ENCODE peak calls at places on chromosomes 4 and X, in nine cellular contexts. K is HL-60, C is A549, M is lung, Q is choroid plexus epithelial cell, P is natural killer cell, J is WTC11, R is endothelial cell, X is HepG2. N is an unnamed sample.

GRCh38 chrX:47179221-47179927 is 14.3 kb upstream of the UBA1 start:
- DNase-seq in K (no peak), R (no peak), X (no peak), M (no peak), Q (peak), J (no peak), C (no peak), P (no peak), N (no peak)

GRCh38 chr4:168643083-168643795 is 146.4 kb downstream of the PALLD start:
- DNase-seq in Q (peak), J (no peak), P (no peak), X (no peak), R (no peak), K (no peak), C (no peak), M (no peak), N (no peak)

GRCh38 chr4:83340692-83341343 is 6.2 kb upstream of the HPSE start:
- DNase-seq in P (no peak), Q (no peak), M (no peak), R (no peak), K (no peak), J (no peak), X (no peak), C (no peak), N (no peak)

GRCh38 chr4:167031534-167032156 is 202.6 kb downstream of the SPOCK3 start:
- DNase-seq in P (no peak), X (no peak), C (no peak), Q (peak), K (no peak), M (no peak), R (no peak), J (no peak), N (no peak)

GRCh38 chrX:19840899-19841648 is 46.3 kb downstream of the SH3KBP1 start:
- DNase-seq in C (no peak), Q (no peak), J (peak), M (no peak), P (peak), X (peak), R (no peak), K (peak), N (no peak)

GRCh38 chr4:14130551-14130950 is 503.0 kb upstream of the BOD1L1 start:
- DNase-seq in X (no peak), J (no peak), R (no peak), M (no peak), Q (peak), P (no peak), C (no peak), K (no peak), N (no peak)

GRCh38 chrX:31497086-31497485 is 425.2 kb upstream of the FTHL17 start:
- DNase-seq in M (no peak), Q (peak), K (no peak), J (no peak), X (no peak), P (no peak), C (no peak), R (no peak), N (no peak)

GRCh38 chr4:171117457-171117856 is 695.7 kb upstream of the GALNTL6 start:
- DNase-seq in P (no peak), R (no peak), J (no peak), C (no peak), K (no peak), X (no peak), M (no peak), Q (peak), N (no peak)

GRCh38 chr4:139528377-139529005 is 27.5 kb downstream of the SETD7 start:
- DNase-seq in M (peak), R (no peak), Q (peak), C (no peak), X (no peak), K (peak), P (peak), J (no peak), N (no peak)

GRCh38 chr4:7096264-7096663 is 28.4 kb upstream of the GRPEL1 start:
- DNase-seq in R (no peak), P (no peak), X (no peak), M (no peak), C (no peak), J (no peak), K (no peak), Q (no peak), N (no peak)

GRCh38 chrX:151901821-151902220 is 10.9 kb upstream of the MAGEA4 start:
- DNase-seq in R (no peak), P (no peak), M (no peak), K (no peak), Q (no peak), X (no peak), C (no peak), J (no peak), N (no peak)

GRCh38 chr4:143287571-143287923 is 49.1 kb upstream of the GAB1 start:
- DNase-seq in J (no peak), P (no peak), Q (no peak), K (no peak), C (no peak), X (no peak), M (no peak), R (no peak), N (no peak)

GRCh38 chrX:36950495-36951253 is 57.5 kb upstream of the FAM47C start:
- DNase-seq in J (peak), C (no peak), P (no peak), R (no peak), K (no peak), M (no peak), X (no peak), Q (no peak), N (no peak)

GRCh38 chrX:153794897-153795816 is 689 bp downstream of the SSR4 start:
- DNase-seq in K (no peak), J (no peak), M (no peak), X (no peak), C (peak), Q (no peak), R (no peak), P (peak), N (no peak)

GRCh38 chr4:87286970-87287369 is 35.7 kb downstream of the HSD17B13 start:
- DNase-seq in X (no peak), C (no peak), M (no peak), P (no peak), Q (no peak), K (no peak), R (no peak), J (no peak), N (no peak)

GRCh38 chrX:68234171-68234910 is 199.0 kb downstream of the OPHN1 start:
- DNase-seq in M (no peak), J (peak), X (no peak), C (no peak), P (no peak), R (no peak), K (no peak), Q (peak), N (no peak)

GRCh38 chr4:84529169-84529751 is 30.2 kb upstream of the NKX6-1 start:
- DNase-seq in R (no peak), J (no peak), K (no peak), P (no peak), C (peak), M (no peak), X (peak), Q (peak), N (no peak)

GRCh38 chrX:38896724-38897298 is 95.6 kb downstream of the MID1IP1 start:
- DNase-seq in X (no peak), P (no peak), K (no peak), C (no peak), J (no peak), Q (no peak), M (no peak), R (no peak), N (no peak)

GRCh38 chr4:86442881-86443280 is 83.0 kb upstream of the MAPK10 start:
- DNase-seq in K (no peak), C (no peak), M (no peak), Q (no peak), R (no peak), P (no peak), J (no peak), X (no peak), N (no peak)

GRCh38 chr4:17762705-17763104 is 18.7 kb downstream of the FAM184B start:
- DNase-seq in R (no peak), X (peak), M (no peak), K (no peak), P (no peak), Q (peak), J (no peak), C (peak), N (no peak)

GRCh38 chrX:113384628-113385027 is 544.0 kb upstream of the AMOT start:
- DNase-seq in K (no peak), Q (peak), J (no peak), M (no peak), P (no peak), R (no peak), C (no peak), X (no peak), N (no peak)

GRCh38 chrX:34868633-34869032 is 74.0 kb upstream of the FAM47B start:
- DNase-seq in M (no peak), R (no peak), Q (no peak), K (no peak), P (no peak), X (no peak), C (no peak), J (no peak), N (no peak)

GRCh38 chrX:57985951-57986350 is 75.7 kb upstream of the ZXDA start:
- DNase-seq in P (no peak), X (no peak), C (no peak), J (no peak), Q (no peak), R (no peak), M (no peak), K (no peak), N (no peak)

GRCh38 chr4:183960021-183960420 is 54.9 kb downstream of the STOX2 start:
- DNase-seq in C (peak), P (no peak), X (no peak), K (no peak), J (peak), R (peak), M (no peak), Q (peak), N (no peak)

GRCh38 chr4:52861879-52862604 is at the start of gene RASL11B:
- DNase-seq in J (peak), C (peak), Q (peak), M (peak), R (peak), K (peak), X (peak), P (peak), N (peak)

GRCh38 chrX:39773923-39774803 is 323.6 kb downstream of the BCOR start:
- DNase-seq in X (no peak), R (no peak), P (no peak), K (no peak), Q (peak), C (no peak), M (no peak), J (no peak), N (no peak)

GRCh38 chrX:103052625-103053024 is 11.3 kb downstream of the BEX1 start:
- DNase-seq in P (no peak), J (no peak), C (no peak), Q (no peak), M (no peak), X (peak), K (no peak), R (no peak), N (no peak)

GRCh38 chr4:169922632-169923276 is 103.4 kb downstream of the MFAP3L start:
- DNase-seq in R (no peak), K (no peak), J (no peak), X (no peak), M (no peak), P (no peak), Q (no peak), C (no peak), N (no peak)

GRCh38 chrX:114930227-114930626 is 87.2 kb downstream of the IL13RA2 start:
- DNase-seq in Q (no peak), X (no peak), C (no peak), J (no peak), R (no peak), K (no peak), M (no peak), P (no peak), N (no peak)

GRCh38 chrX:42567268-42567667 is 210.7 kb downstream of the PPP1R2C start:
- DNase-seq in C (no peak), Q (peak), P (no peak), X (no peak), M (no peak), R (no peak), J (no peak), K (no peak), N (no peak)

GRCh38 chr4:4269856-4270255 is 20.1 kb downstream of the LYAR start:
- DNase-seq in R (no peak), C (no peak), M (peak), P (peak), K (no peak), J (no peak), Q (peak), X (no peak), N (no peak)

GRCh38 chrX:146755214-146755613 is 54.4 kb upstream of the CXorf51B start:
- DNase-seq in M (no peak), R (no peak), C (no peak), Q (no peak), K (no peak), J (no peak), X (no peak), P (no peak), N (no peak)

GRCh38 chrX:136268051-136269048 is 17.1 kb upstream of the MAP7D3 start:
- DNase-seq in R (peak), C (peak), X (peak), P (no peak), K (peak), Q (peak), M (no peak), J (peak), N (no peak)

GRCh38 chr4:36269116-36269515 is 12.3 kb upstream of the DTHD1 start:
- DNase-seq in J (no peak), P (peak), C (no peak), X (no peak), K (no peak), Q (no peak), M (no peak), R (peak), N (no peak)

GRCh38 chr4:53476232-53477037 is 99.0 kb downstream of the FIP1L1 start:
- DNase-seq in J (no peak), K (no peak), Q (peak), P (no peak), X (no peak), C (peak), M (no peak), R (no peak), N (no peak)

GRCh38 chr4:82467442-82467841 is 37.1 kb downstream of the ENOPH1 start:
- DNase-seq in J (no peak), K (no peak), X (peak), C (no peak), Q (peak), P (no peak), R (no peak), M (no peak), N (no peak)

GRCh38 chr4:162061214-162061613 is 102.6 kb downstream of the FSTL5 start:
- DNase-seq in M (no peak), Q (peak), J (no peak), P (no peak), X (no peak), K (no peak), R (no peak), C (peak), N (no peak)

GRCh38 chrX:96770315-96770714 is 85.7 kb downstream of the DIAPH2 start:
- DNase-seq in K (no peak), J (no peak), M (no peak), R (no peak), Q (peak), X (peak), C (peak), P (no peak), N (no peak)
- TF ChIP-seq CTCF in K (no peak), J (no peak), M (no peak), R (peak), Q (peak), X (peak), C (peak), P (peak), N (no peak)

GRCh38 chr4:15848191-15848842 is 70.2 kb downstream of the CD38 start:
- DNase-seq in P (no peak), R (no peak), C (no peak), X (no peak), J (no peak), Q (peak), K (no peak), M (no peak), N (no peak)
- TF ChIP-seq CTCF in P (no peak), R (no peak), C (no peak), X (no peak), J (no peak), Q (peak), K (no peak), M (no peak), N (no peak)

GRCh38 chrX:7088968-7089615 is 58.4 kb upstream of the STS start:
- DNase-seq in J (peak), C (no peak), M (no peak), R (no peak), P (no peak), K (no peak), X (no peak), Q (no peak), N (no peak)
- TF ChIP-seq CTCF in J (no peak), C (no peak), M (no peak), R (no peak), P (no peak), K (no peak), X (peak), Q (peak), N (no peak)

GRCh38 chrX:71912156-71912555 is 1.5 kb downstream of the NHSL2 start:
- DNase-seq in K (no peak), C (no peak), P (no peak), X (no peak), R (no peak), J (no peak), Q (no peak), M (no peak), N (no peak)

GRCh38 chrX:71910526-71911022 is at the start of gene NHSL2:
- DNase-seq in K (no peak), M (no peak), X (no peak), R (peak), J (peak), P (no peak), Q (no peak), C (peak), N (no peak)

GRCh38 chrX:71909956-71910355 is 689 bp upstream of the NHSL2 start:
- DNase-seq in J (peak), X (no peak), R (peak), K (no peak), P (no peak), M (no peak), Q (peak), C (peak), N (no peak)

GRCh38 chrX:71911731-71912050 is 1.0 kb downstream of the NHSL2 start:
- DNase-seq in C (no peak), R (no peak), P (no peak), K (peak), M (no peak), J (no peak), X (no peak), Q (no peak), N (no peak)

DNA sequence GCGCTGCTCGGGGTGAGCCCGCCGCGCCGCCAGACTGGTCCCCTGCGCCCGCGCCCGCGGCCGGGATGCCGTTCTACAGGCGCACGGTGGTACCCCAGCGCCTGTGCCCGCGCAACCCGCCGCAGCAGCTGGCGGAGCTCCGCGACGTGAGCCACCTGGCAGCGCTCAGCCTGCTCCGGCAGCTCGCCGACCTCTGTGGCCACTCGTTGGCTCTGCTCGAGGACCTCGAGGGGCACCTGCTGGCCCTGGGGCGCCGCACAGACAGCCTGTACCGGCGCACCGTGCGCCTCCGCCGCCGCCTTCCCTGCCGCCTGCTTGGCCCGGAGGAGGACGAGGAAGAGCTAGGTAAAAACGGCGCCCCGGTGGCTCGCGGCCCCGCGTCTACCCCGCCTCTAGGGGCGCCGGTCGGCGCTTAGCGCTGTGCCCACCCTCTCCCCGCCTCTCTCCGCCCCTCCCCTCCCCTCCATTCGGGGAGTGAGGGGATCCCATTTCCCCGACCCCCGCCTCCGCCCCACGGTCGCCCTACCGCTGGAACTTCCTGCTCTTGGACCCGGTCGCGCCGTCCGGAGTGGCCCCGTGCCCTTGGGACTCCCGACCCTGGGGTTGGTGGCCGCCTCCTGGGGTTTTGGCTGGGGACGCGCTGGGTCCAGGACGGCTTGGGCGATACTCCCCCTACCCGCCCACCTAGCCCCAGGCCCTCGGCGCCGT is 532 bp downstream of the NHSL2 start:
- DNase-seq in P (peak), Q (no peak), X (no peak), J (peak), R (peak), M (no peak), K (no peak), C (peak), N (no peak)
- TF ChIP-seq CTCF in P (peak), Q (peak), X (no peak), J (no peak), R (peak), M (no peak), K (no peak), C (peak), N (no peak)

GRCh38 chr4:60757986-60758385 is 442.1 kb upstream of the ADGRL3 start:
- DNase-seq in K (no peak), Q (peak), M (no peak), R (no peak), C (no peak), X (no peak), J (no peak), P (no peak), N (no peak)

DNA sequence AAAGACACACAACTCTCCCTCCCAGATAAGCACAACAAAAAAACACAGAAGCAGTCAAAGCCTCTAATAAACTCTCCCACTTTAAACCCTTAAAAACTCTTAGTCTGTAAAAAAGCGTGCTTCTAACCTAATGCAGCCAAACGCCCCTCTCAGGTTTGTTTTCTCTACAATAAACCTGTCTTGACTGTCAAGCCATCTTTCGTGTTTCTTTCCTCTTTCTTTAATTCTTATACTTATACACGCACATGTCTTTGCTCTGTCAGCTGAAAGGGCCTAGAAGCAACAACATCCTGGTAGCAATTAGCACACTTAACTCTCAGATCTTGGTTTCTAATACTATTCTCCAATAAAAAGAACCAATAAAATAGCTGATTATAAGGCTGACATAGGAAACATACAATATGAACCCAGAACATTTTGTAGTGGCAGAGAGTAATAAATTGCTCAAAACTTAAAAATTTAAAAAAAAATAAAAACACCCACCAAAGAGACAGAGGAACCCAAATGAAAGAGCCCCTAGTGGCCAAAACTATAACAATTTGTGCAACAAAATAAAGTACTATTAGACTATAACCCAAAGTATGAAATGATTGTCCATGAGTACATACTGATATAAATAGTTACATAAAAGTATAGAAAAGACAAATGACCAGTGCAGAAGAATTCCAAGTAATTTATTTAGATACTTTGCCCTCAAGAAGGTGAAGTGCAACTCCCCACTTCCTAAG is 440.4 kb upstream of the ADGRL3 start:
- DNase-seq in R (no peak), P (no peak), C (no peak), M (no peak), K (no peak), J (no peak), X (no peak), Q (no peak), N (no peak)
- TF ChIP-seq CTCF in R (peak), P (no peak), C (no peak), M (no peak), K (no peak), J (no peak), X (no peak), Q (no peak), N (no peak)

DNA sequence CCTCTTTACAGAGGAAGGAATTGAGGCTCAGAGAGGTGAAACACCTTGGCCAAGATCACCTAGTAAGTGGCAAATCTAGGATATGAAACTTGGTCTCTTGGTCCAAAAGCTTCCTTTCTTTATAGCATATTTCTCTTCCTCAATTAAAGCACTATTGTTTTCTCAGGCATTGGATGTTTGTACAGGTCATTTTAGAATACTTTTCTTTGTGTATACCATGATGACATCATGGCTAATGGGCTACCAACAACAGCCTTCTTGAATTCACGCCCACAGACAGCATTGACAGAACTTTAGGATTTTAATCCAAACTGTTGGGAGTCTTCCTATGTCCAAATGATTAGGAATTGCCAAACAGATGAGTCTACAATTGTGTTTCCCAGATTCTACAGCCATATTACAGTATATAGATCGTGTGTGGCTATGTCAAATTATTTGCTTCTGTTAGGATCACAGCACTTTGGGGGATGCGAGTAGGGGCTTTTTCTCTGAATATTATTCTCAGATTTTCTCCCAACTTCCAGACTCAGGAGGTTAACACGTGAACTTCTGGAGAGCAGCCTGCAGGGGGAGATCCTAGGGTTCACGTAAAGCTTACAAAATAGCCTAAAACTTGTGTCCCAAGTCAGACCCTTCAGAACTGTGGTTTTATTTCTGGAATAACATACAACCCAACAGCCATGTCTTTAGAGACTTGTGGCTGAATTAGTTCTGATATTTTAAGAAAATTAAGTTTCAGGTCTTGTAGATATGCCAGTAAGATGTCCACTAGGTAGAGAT is 191.8 kb downstream of the SHROOM3 start:
- DNase-seq in K (no peak), Q (peak), C (peak), R (peak), M (no peak), X (peak), P (no peak), J (no peak), N (no peak)
- TF ChIP-seq CTCF in K (no peak), Q (peak), C (no peak), R (peak), M (no peak), X (no peak), P (no peak), J (peak), N (no peak)